ENCODE peak calls at places on chromosomes 7 and 10, in seven cellular contexts. One of them, this sample, is unnamed.

GRCh38 chr7:47521816-47522561 is 59.9 kb downstream of the TNS3 start:
- DNase-seq in colonic mucosa: no peak
- DNase-seq in right cardiac atrium: no peak
- DNase-seq in effector memory CD4-positive, alpha-beta T cell: no peak
- DNase-seq in A549: no peak
- DNase-seq in spleen: peak; percentile 67
- DNase-seq in heart left ventricle: peak; percentile 24
- DNase-seq in this sample: no peak

GRCh38 chr7:52154382-52154781 is 837.8 kb upstream of the COBL start:
- DNase-seq in colonic mucosa: no peak
- DNase-seq in right cardiac atrium: no peak
- DNase-seq in effector memory CD4-positive, alpha-beta T cell: no peak
- DNase-seq in A549: peak; percentile 12
- DNase-seq in spleen: no peak
- DNase-seq in heart left ventricle: no peak
- DNase-seq in this sample: no peak

GRCh38 chr7:2012981-2013380 is 219.8 kb downstream of the MAD1L1 start:
- DNase-seq in colonic mucosa: no peak
- DNase-seq in right cardiac atrium: peak; percentile 75
- DNase-seq in effector memory CD4-positive, alpha-beta T cell: no peak
- DNase-seq in A549: no peak
- DNase-seq in spleen: peak; percentile 63
- DNase-seq in heart left ventricle: peak; percentile 81
- DNase-seq in this sample: peak; percentile 3

GRCh38 chr10:3852147-3852904 is 67.3 kb upstream of the KLF6 start:
- DNase-seq in colonic mucosa: peak; percentile 92
- DNase-seq in right cardiac atrium: peak; percentile 53
- DNase-seq in effector memory CD4-positive, alpha-beta T cell: peak; percentile 72
- DNase-seq in A549: peak; percentile 97
- DNase-seq in spleen: peak; percentile 80
- DNase-seq in heart left ventricle: peak; percentile 74
- DNase-seq in this sample: peak; percentile 57

GRCh38 chr10:5888843-5889623 is 660 bp downstream of the ANKRD16 start:
- DNase-seq in colonic mucosa: peak; percentile 37
- DNase-seq in right cardiac atrium: peak; percentile 44
- DNase-seq in effector memory CD4-positive, alpha-beta T cell: no peak
- DNase-seq in A549: peak; percentile 32
- DNase-seq in spleen: peak; percentile 91
- DNase-seq in heart left ventricle: peak; percentile 50
- DNase-seq in this sample: peak; percentile 35

GRCh38 chr7:2928613-2929311 is 84.7 kb upstream of the GNA12 start:
- DNase-seq in colonic mucosa: no peak
- DNase-seq in right cardiac atrium: no peak
- DNase-seq in effector memory CD4-positive, alpha-beta T cell: no peak
- DNase-seq in A549: no peak
- DNase-seq in spleen: peak; percentile 72
- DNase-seq in heart left ventricle: no peak
- DNase-seq in this sample: no peak

GRCh38 chr7:26001662-26002244 is 150.2 kb upstream of the NFE2L3 start:
- DNase-seq in colonic mucosa: no peak
- DNase-seq in right cardiac atrium: no peak
- DNase-seq in effector memory CD4-positive, alpha-beta T cell: no peak
- DNase-seq in A549: no peak
- DNase-seq in spleen: no peak
- DNase-seq in heart left ventricle: no peak
- DNase-seq in this sample: no peak

GRCh38 chr10:117539903-117540639 is 2.5 kb upstream of the EMX2 start:
- DNase-seq in colonic mucosa: no peak
- DNase-seq in right cardiac atrium: no peak
- DNase-seq in effector memory CD4-positive, alpha-beta T cell: no peak
- DNase-seq in A549: no peak
- DNase-seq in spleen: no peak
- DNase-seq in heart left ventricle: no peak
- DNase-seq in this sample: no peak

GRCh38 chr7:131244259-131244852 is 83.3 kb upstream of the MKLN1 start:
- DNase-seq in colonic mucosa: no peak
- DNase-seq in right cardiac atrium: peak; percentile 18
- DNase-seq in effector memory CD4-positive, alpha-beta T cell: no peak
- DNase-seq in A549: peak; percentile 79
- DNase-seq in spleen: no peak
- DNase-seq in heart left ventricle: peak; percentile 31
- DNase-seq in this sample: no peak

GRCh38 chr10:69846252-69847000 is 44.7 kb downstream of the COL13A1 start:
- DNase-seq in colonic mucosa: no peak
- DNase-seq in right cardiac atrium: no peak
- DNase-seq in effector memory CD4-positive, alpha-beta T cell: no peak
- DNase-seq in A549: no peak
- DNase-seq in spleen: no peak
- DNase-seq in heart left ventricle: no peak
- DNase-seq in this sample: no peak

GRCh38 chr7:55472928-55473725 is 99.2 kb downstream of the VOPP1 start:
- DNase-seq in colonic mucosa: no peak
- DNase-seq in right cardiac atrium: no peak
- DNase-seq in effector memory CD4-positive, alpha-beta T cell: no peak
- DNase-seq in A549: no peak
- DNase-seq in spleen: peak; percentile 69
- DNase-seq in heart left ventricle: no peak
- DNase-seq in this sample: peak; percentile 27

GRCh38 chr10:122162566-122163181 is 108.4 kb upstream of the BTBD16 start:
- DNase-seq in colonic mucosa: no peak
- DNase-seq in right cardiac atrium: no peak
- DNase-seq in effector memory CD4-positive, alpha-beta T cell: no peak
- DNase-seq in A549: no peak
- DNase-seq in spleen: no peak
- DNase-seq in heart left ventricle: peak; percentile 47
- DNase-seq in this sample: no peak

GRCh38 chr7:114663502-114663901 is 248.9 kb downstream of the FOXP2 start:
- DNase-seq in colonic mucosa: no peak
- DNase-seq in right cardiac atrium: no peak
- DNase-seq in effector memory CD4-positive, alpha-beta T cell: no peak
- DNase-seq in A549: peak; percentile 51
- DNase-seq in spleen: no peak
- DNase-seq in heart left ventricle: no peak
- DNase-seq in this sample: no peak

GRCh38 chr7:82109288-82109687 is 334.3 kb downstream of the CACNA2D1 start:
- DNase-seq in colonic mucosa: no peak
- DNase-seq in right cardiac atrium: no peak
- DNase-seq in effector memory CD4-positive, alpha-beta T cell: no peak
- DNase-seq in A549: peak; percentile 39
- DNase-seq in spleen: no peak
- DNase-seq in heart left ventricle: no peak
- DNase-seq in this sample: no peak

GRCh38 chr10:93435621-93436385 is 46.3 kb downstream of the MYOF start:
- DNase-seq in colonic mucosa: no peak
- DNase-seq in right cardiac atrium: no peak
- DNase-seq in effector memory CD4-positive, alpha-beta T cell: no peak
- DNase-seq in A549: peak; percentile 77
- DNase-seq in spleen: no peak
- DNase-seq in heart left ventricle: no peak
- DNase-seq in this sample: no peak

GRCh38 chr10:6083523-6084475 is 5.0 kb upstream of the RBM17 start:
- DNase-seq in colonic mucosa: no peak
- DNase-seq in right cardiac atrium: no peak
- DNase-seq in effector memory CD4-positive, alpha-beta T cell: peak; percentile 31
- DNase-seq in A549: no peak
- DNase-seq in spleen: no peak
- DNase-seq in heart left ventricle: no peak
- DNase-seq in this sample: no peak

GRCh38 chr10:117240730-117241529 is at the start of gene SLC18A2:
- DNase-seq in colonic mucosa: no peak
- DNase-seq in right cardiac atrium: no peak
- DNase-seq in effector memory CD4-positive, alpha-beta T cell: no peak
- DNase-seq in A549: no peak
- DNase-seq in spleen: no peak
- DNase-seq in heart left ventricle: no peak
- DNase-seq in this sample: no peak

GRCh38 chr10:87092356-87092860 is 2.2 kb downstream of the GLUD1 start:
- DNase-seq in colonic mucosa: no peak
- DNase-seq in right cardiac atrium: no peak
- DNase-seq in effector memory CD4-positive, alpha-beta T cell: no peak
- DNase-seq in A549: no peak
- DNase-seq in spleen: no peak
- DNase-seq in heart left ventricle: no peak
- DNase-seq in this sample: no peak

GRCh38 chr7:157459966-157460365 is 123.2 kb downstream of the DNAJB6 start:
- DNase-seq in colonic mucosa: no peak
- DNase-seq in right cardiac atrium: no peak
- DNase-seq in effector memory CD4-positive, alpha-beta T cell: no peak
- DNase-seq in A549: no peak
- DNase-seq in spleen: peak; percentile 63
- DNase-seq in heart left ventricle: no peak
- DNase-seq in this sample: no peak

GRCh38 chr7:149625339-149625946 is 127.8 kb upstream of the ZNF746 start:
- DNase-seq in colonic mucosa: peak; percentile 67
- DNase-seq in right cardiac atrium: peak; percentile 66
- DNase-seq in effector memory CD4-positive, alpha-beta T cell: peak; percentile 21
- DNase-seq in A549: peak; percentile 75
- DNase-seq in spleen: peak; percentile 88
- DNase-seq in heart left ventricle: peak; percentile 50
- DNase-seq in this sample: peak; percentile 49

GRCh38 chr10:68600041-68600778 is 40.1 kb downstream of the TET1 start:
- DNase-seq in colonic mucosa: peak; percentile 64
- DNase-seq in right cardiac atrium: peak; percentile 66
- DNase-seq in effector memory CD4-positive, alpha-beta T cell: peak; percentile 27
- DNase-seq in A549: peak; percentile 74
- DNase-seq in spleen: peak; percentile 86
- DNase-seq in heart left ventricle: peak; percentile 64
- DNase-seq in this sample: peak; percentile 32

DNA sequence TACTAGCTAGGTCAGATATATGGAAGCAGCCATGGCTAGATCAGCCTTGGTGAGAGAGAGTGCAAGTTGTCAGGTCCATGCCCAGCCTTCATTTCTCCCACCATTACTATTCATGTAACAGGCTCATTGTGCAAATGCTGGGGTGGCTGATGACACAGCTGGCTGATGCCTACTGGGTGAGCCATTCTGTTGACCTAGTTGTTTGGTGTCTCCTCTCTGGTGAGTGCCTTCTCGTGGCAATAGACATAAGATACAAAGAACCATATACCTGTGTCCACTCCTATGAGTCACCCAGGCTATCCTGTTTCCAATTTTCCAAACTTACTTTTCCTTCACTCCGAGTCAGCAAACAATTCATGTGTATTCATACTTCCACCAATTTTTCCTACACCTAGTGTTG is 46.0 kb downstream of the ZNF25 start:
- DNase-seq in colonic mucosa: no peak
- DNase-seq in right cardiac atrium: no peak
- DNase-seq in effector memory CD4-positive, alpha-beta T cell: no peak
- DNase-seq in A549: no peak
- DNase-seq in spleen: no peak
- DNase-seq in heart left ventricle: no peak
- DNase-seq in this sample: no peak
- H3K9me3 ChIP-seq in colonic mucosa: no peaks in the 10 kb centered on the region
- H3K9me3 ChIP-seq in right cardiac atrium: no peaks in the 10 kb centered on the region
- H3K9me3 ChIP-seq in effector memory CD4-positive, alpha-beta T cell: no peaks in the 10 kb centered on the region
- H3K9me3 ChIP-seq in A549: peaks cover 2% of the 10 kb centered on the region
- H3K9me3 ChIP-seq in spleen: no peaks in the 10 kb centered on the region
- H3K9me3 ChIP-seq in heart left ventricle: no peaks in the 10 kb centered on the region
- H3K9me3 ChIP-seq in this sample: no peaks in the 10 kb centered on the region

GRCh38 chr10:73923935-73924598 is 13.1 kb downstream of the PLAU start:
- DNase-seq in colonic mucosa: no peak
- DNase-seq in right cardiac atrium: no peak
- DNase-seq in effector memory CD4-positive, alpha-beta T cell: no peak
- DNase-seq in A549: no peak
- DNase-seq in spleen: no peak
- DNase-seq in heart left ventricle: no peak
- DNase-seq in this sample: no peak
- H3K9me3 ChIP-seq in colonic mucosa: no peaks in the 10 kb centered on the region
- H3K9me3 ChIP-seq in right cardiac atrium: no peaks in the 10 kb centered on the region
- H3K9me3 ChIP-seq in effector memory CD4-positive, alpha-beta T cell: no peaks in the 10 kb centered on the region
- H3K9me3 ChIP-seq in A549: peaks cover 7% of the 10 kb centered on the region
- H3K9me3 ChIP-seq in spleen: peaks cover 1% of the 10 kb centered on the region
- H3K9me3 ChIP-seq in heart left ventricle: no peaks in the 10 kb centered on the region
- H3K9me3 ChIP-seq in this sample: no peaks in the 10 kb centered on the region

DNA sequence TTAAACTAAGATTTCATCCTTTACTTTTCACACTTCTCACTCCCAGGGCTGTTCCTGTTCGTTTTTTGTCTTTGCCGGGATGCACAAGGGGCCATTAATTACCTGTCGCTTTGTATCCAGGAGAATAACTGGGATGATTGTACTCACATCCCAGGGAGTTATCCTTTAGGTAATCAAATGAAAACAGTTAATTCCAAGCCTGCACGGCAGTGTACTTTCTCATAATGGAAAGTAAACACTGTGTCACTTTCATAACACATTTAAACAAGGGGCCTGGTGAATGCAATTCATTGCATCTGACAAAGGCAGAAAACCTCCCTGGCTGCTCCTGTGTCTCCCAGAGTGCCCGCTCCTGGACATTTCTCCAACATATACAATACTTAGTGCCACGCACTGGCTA is 138.7 kb upstream of the CELF2 start:
- DNase-seq in colonic mucosa: no peak
- DNase-seq in right cardiac atrium: no peak
- DNase-seq in effector memory CD4-positive, alpha-beta T cell: no peak
- DNase-seq in A549: no peak
- DNase-seq in spleen: no peak
- DNase-seq in heart left ventricle: no peak
- DNase-seq in this sample: no peak
- H3K9me3 ChIP-seq in colonic mucosa: no peaks in the 10 kb centered on the region
- H3K9me3 ChIP-seq in right cardiac atrium: no peaks in the 10 kb centered on the region
- H3K9me3 ChIP-seq in effector memory CD4-positive, alpha-beta T cell: no peaks in the 10 kb centered on the region
- H3K9me3 ChIP-seq in A549: no peaks in the 10 kb centered on the region
- H3K9me3 ChIP-seq in spleen: peaks cover under 1% of the 10 kb centered on the region
- H3K9me3 ChIP-seq in heart left ventricle: no peaks in the 10 kb centered on the region
- H3K9me3 ChIP-seq in this sample: no peaks in the 10 kb centered on the region

DNA sequence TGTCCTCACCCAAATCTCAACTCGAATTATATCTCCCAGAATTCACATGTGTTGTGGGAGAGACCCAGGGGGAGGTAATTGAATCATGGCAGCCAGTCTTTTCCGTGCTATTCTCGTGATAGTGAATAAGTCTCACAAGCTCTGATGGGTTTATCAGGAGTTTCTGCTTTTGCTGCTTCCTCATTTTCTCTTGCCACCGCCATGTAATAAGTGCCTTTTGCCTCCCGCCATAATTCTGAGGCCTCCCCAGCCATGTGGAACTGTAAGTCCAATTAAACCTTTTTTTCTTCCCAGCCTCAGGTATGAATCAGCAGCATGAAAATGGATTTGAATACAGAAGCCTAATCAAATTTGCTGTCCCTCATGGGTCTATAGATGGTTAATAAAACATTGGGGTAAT is 27.5 kb downstream of the AVL9 start:
- DNase-seq in colonic mucosa: no peak
- DNase-seq in right cardiac atrium: no peak
- DNase-seq in effector memory CD4-positive, alpha-beta T cell: no peak
- DNase-seq in A549: no peak
- DNase-seq in spleen: no peak
- DNase-seq in heart left ventricle: no peak
- DNase-seq in this sample: no peak
- H3K9me3 ChIP-seq in colonic mucosa: no peaks in the 10 kb centered on the region
- H3K9me3 ChIP-seq in right cardiac atrium: no peaks in the 10 kb centered on the region
- H3K9me3 ChIP-seq in effector memory CD4-positive, alpha-beta T cell: no peaks in the 10 kb centered on the region
- H3K9me3 ChIP-seq in A549: peaks cover 37% of the 10 kb centered on the region
- H3K9me3 ChIP-seq in spleen: peaks cover 44% of the 10 kb centered on the region
- H3K9me3 ChIP-seq in heart left ventricle: no peaks in the 10 kb centered on the region
- H3K9me3 ChIP-seq in this sample: no peaks in the 10 kb centered on the region

GRCh38 chr10:37700886-37701780 is 156.3 kb downstream of the ZNF248 start:
- DNase-seq in colonic mucosa: no peak
- DNase-seq in right cardiac atrium: no peak
- DNase-seq in effector memory CD4-positive, alpha-beta T cell: no peak
- DNase-seq in A549: no peak
- DNase-seq in spleen: peak; percentile 52
- DNase-seq in heart left ventricle: no peak
- DNase-seq in this sample: no peak
- H3K9me3 ChIP-seq in colonic mucosa: no peaks in the 10 kb centered on the region
- H3K9me3 ChIP-seq in right cardiac atrium: no peaks in the 10 kb centered on the region
- H3K9me3 ChIP-seq in effector memory CD4-positive, alpha-beta T cell: no peaks in the 10 kb centered on the region
- H3K9me3 ChIP-seq in A549: no peaks in the 10 kb centered on the region
- H3K9me3 ChIP-seq in spleen: peaks cover 82% of the 10 kb centered on the region
- H3K9me3 ChIP-seq in heart left ventricle: no peaks in the 10 kb centered on the region
- H3K9me3 ChIP-seq in this sample: no peaks in the 10 kb centered on the region